ENCODE peak calls at places on chromosomes 12 and 14, in eight cellular contexts. R is sigmoid colon, S is BE2C, G is chondrocyte, W is tibial artery, Q is glutamatergic neuron, J is lower lobe of right lung, F is transverse colon. I is an unnamed sample.

GRCh38 chr12:131386781-131387180 is 324.1 kb upstream of the SFSWAP start:
- DNase-seq in Q (no peak), S (no peak), W (no peak), G (peak), F (no peak), R (no peak), J (no peak), I (peak)

GRCh38 chr12:79514730-79515525 is 175.8 kb downstream of the PAWR start:
- DNase-seq in F (no peak), Q (no peak), R (no peak), W (no peak), S (no peak), J (no peak), G (no peak), I (no peak)

GRCh38 chr12:21294176-21294575 is 40.5 kb downstream of the SLCO1A2 start:
- DNase-seq in F (no peak), J (no peak), Q (no peak), W (no peak), R (no peak), S (no peak), G (no peak), I (no peak)

GRCh38 chr14:75460402-75460801 is 32.6 kb downstream of the JDP2 start:
- DNase-seq in G (no peak), S (no peak), W (no peak), J (no peak), F (no peak), Q (no peak), R (peak), I (no peak)

GRCh38 chr12:110786012-110786411 is 43.3 kb upstream of the PPP1CC start:
- DNase-seq in G (no peak), R (no peak), Q (no peak), F (no peak), S (no peak), J (no peak), W (no peak), I (no peak)

GRCh38 chr12:81296556-81297305 is 218.9 kb downstream of the ACSS3 start:
- DNase-seq in F (no peak), S (peak), R (no peak), W (no peak), J (no peak), Q (no peak), G (no peak), I (no peak)

GRCh38 chr14:51453869-51454268 is 197.8 kb upstream of the FRMD6 start:
- DNase-seq in W (no peak), G (no peak), R (no peak), J (no peak), F (no peak), S (no peak), Q (no peak), I (no peak)

GRCh38 chr14:29236401-29236800 is 469.8 kb downstream of the FOXG1 start:
- DNase-seq in F (no peak), W (no peak), R (no peak), G (no peak), S (no peak), Q (no peak), J (no peak), I (no peak)

GRCh38 chr12:12872139-12872933 is 19.0 kb upstream of the GPRC5A start:
- DNase-seq in Q (no peak), F (peak), S (no peak), W (no peak), J (peak), R (no peak), G (no peak), I (no peak)

GRCh38 chr12:124428136-124428791 is 133.4 kb downstream of the RFLNA start:
- DNase-seq in R (peak), J (no peak), S (peak), F (peak), G (no peak), Q (peak), W (no peak), I (no peak)

GRCh38 chr14:103099733-103100280 is 5.3 kb downstream of the EXOC3L4 start:
- DNase-seq in G (no peak), R (no peak), W (no peak), S (no peak), J (no peak), Q (no peak), F (no peak), I (no peak)

GRCh38 chr12:121774968-121775474 is 18.5 kb downstream of the RHOF start:
- DNase-seq in R (no peak), S (no peak), F (no peak), G (no peak), Q (no peak), J (peak), W (no peak), I (no peak)

GRCh38 chr14:90721619-90722305 is 94.5 kb downstream of the TTC7B start:
- DNase-seq in J (no peak), F (no peak), G (no peak), W (no peak), Q (no peak), R (no peak), S (no peak), I (no peak)

GRCh38 chr14:57656853-57657252 is 163.2 kb upstream of the CCDC198 start:
- DNase-seq in R (no peak), J (no peak), S (no peak), W (no peak), G (no peak), Q (no peak), F (no peak), I (no peak)

GRCh38 chr12:84305144-84305543 is 607.5 kb downstream of the SLC6A15 start:
- DNase-seq in J (no peak), F (no peak), Q (no peak), S (no peak), G (no peak), R (no peak), W (no peak), I (no peak)

GRCh38 chr14:103594265-103594664 is 31.5 kb downstream of the COA8 start:
- DNase-seq in W (no peak), F (no peak), R (peak), S (peak), J (no peak), G (no peak), Q (peak), I (no peak)

GRCh38 chr12:10031318-10031717 is 836 bp downstream of the CLEC9A start:
- DNase-seq in W (no peak), G (no peak), Q (no peak), S (no peak), F (no peak), J (no peak), R (no peak), I (no peak)

GRCh38 chr14:33897878-33898535 is 52.9 kb downstream of the EGLN3 start:
- DNase-seq in R (no peak), J (no peak), F (no peak), Q (no peak), S (no peak), G (no peak), W (no peak), I (no peak)

GRCh38 chr12:6235499-6235898 is 35.3 kb downstream of the CD9 start:
- DNase-seq in S (peak), W (no peak), G (no peak), Q (no peak), R (peak), F (peak), J (peak), I (no peak)

GRCh38 chr12:101792046-101792931 is 38.5 kb downstream of the GNPTAB start:
- DNase-seq in S (no peak), Q (no peak), G (no peak), R (no peak), F (no peak), W (no peak), J (no peak), I (no peak)

GRCh38 chr12:101795786-101796185 is 35.0 kb downstream of the GNPTAB start:
- DNase-seq in W (no peak), Q (no peak), F (no peak), J (no peak), S (no peak), G (no peak), R (no peak), I (no peak)

GRCh38 chr12:101793401-101793800 is 37.4 kb downstream of the GNPTAB start:
- DNase-seq in G (no peak), S (no peak), J (no peak), Q (no peak), F (no peak), R (no peak), W (no peak), I (no peak)

GRCh38 chr12:101795013-101795412 is 35.7 kb downstream of the GNPTAB start:
- DNase-seq in J (no peak), S (no peak), W (no peak), F (no peak), R (no peak), Q (no peak), G (no peak), I (no peak)

GRCh38 chr12:101794574-101794973 is 36.2 kb downstream of the GNPTAB start:
- DNase-seq in F (no peak), W (no peak), J (no peak), S (no peak), Q (no peak), G (no peak), R (no peak), I (no peak)
- TF ChIP-seq CTCF in F (no peak), W (no peak), J (no peak), S (no peak), Q (no peak), G (no peak), R (no peak), I (no peak)

GRCh38 chr12:116856729-116857128 is 24.5 kb downstream of the HRK start:
- DNase-seq in G (no peak), S (no peak), J (no peak), R (no peak), Q (no peak), W (no peak), F (peak), I (no peak)
- TF ChIP-seq CTCF in G (no peak), S (no peak), J (no peak), R (no peak), Q (no peak), W (no peak), F (no peak), I (no peak)

DNA sequence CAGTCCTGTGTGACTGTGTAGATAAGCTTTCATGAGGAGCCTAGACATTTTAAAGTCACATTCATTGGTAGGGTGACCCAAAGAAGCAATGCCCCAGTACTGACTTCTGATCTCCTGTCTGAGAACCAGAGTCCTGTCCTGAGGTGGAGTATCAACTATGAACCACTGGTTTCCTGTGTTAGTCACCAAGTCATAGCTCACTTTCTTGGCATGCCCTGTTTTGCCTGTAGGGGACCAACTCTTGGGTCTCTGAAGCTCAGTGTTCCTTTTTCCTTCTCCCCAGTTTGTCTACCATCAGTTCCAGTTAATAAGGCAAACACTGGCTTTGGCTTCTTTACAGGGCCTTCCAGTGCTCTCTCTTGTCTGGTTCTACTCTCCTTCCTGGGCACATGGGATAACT is 97.4 kb downstream of the C12orf75 start:
- DNase-seq in S (no peak), W (no peak), Q (no peak), J (no peak), F (no peak), R (no peak), G (no peak), I (no peak)
- TF ChIP-seq CTCF in S (no peak), W (no peak), Q (no peak), J (no peak), F (no peak), R (no peak), G (peak), I (no peak)

DNA sequence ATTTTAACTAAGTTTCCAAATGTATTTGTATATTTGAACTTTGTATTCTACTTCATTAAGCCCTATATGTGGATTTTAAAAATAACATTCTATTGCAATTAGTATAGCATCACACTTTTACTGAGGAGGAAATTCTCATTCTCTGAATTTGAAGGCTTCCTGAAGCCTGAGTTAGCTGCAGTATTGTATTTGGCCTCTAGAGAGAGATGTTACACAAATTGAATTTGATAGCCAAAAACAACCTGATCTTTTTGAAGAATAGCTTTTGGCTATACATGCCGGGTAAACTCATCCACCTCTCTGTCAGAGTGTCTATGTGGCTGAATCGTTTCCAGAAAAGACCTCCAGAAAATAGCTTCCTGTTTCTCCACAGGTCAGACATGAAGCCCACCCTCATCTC is 316.5 kb upstream of the OR4E1 start:
- DNase-seq in G (no peak), S (no peak), R (no peak), Q (no peak), W (no peak), F (no peak), J (no peak), I (no peak)
- TF ChIP-seq CTCF in G (peak), S (peak), R (peak), Q (peak), W (peak), F (peak), J (peak), I (peak)

GRCh38 chr14:22432348-22432976 is 156.6 kb downstream of the DAD1 start:
- DNase-seq in S (peak), G (no peak), R (no peak), J (no peak), W (peak), Q (no peak), F (peak), I (no peak)

GRCh38 chr14:22433059-22433458 is 156.0 kb downstream of the DAD1 start:
- DNase-seq in J (no peak), Q (no peak), W (no peak), F (no peak), R (no peak), S (no peak), G (no peak), I (no peak)

GRCh38 chr14:22434901-22435565 is 154.0 kb downstream of the DAD1 start:
- DNase-seq in R (no peak), S (no peak), J (no peak), W (no peak), F (no peak), Q (no peak), G (no peak), I (no peak)

GRCh38 chr14:22429546-22429945 is 159.5 kb downstream of the DAD1 start:
- DNase-seq in Q (no peak), S (no peak), G (no peak), R (no peak), W (no peak), F (no peak), J (no peak), I (no peak)

DNA sequence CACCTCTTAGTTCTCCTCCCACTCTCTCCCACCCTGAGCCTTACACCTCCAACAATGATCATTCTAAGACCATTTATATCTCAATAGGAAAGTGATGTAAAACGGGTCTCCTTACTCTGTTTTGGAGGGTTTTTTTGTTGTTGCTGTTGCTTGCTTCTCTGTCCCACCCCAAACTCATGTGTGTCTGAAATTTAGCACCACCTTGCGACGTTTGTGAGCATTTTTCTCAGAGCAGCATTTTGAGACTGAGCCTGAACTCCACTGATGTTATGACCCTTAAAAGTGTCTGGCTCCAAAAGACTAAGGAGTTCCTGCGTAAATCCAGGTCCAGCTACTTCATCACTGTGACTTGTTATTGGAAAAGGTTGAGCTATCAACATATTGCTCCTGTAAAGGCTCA is 155.0 kb downstream of the DAD1 start:
- DNase-seq in W (no peak), F (no peak), R (no peak), Q (no peak), J (no peak), G (no peak), S (no peak), I (no peak)
- TF ChIP-seq CTCF in W (no peak), F (no peak), R (no peak), Q (no peak), J (no peak), G (no peak), S (peak), I (no peak)

GRCh38 chr12:31324845-31325523 is 966 bp downstream of the SINHCAF start:
- DNase-seq in Q (peak), J (peak), W (peak), R (peak), G (no peak), S (peak), F (peak), I (peak)
- TF ChIP-seq CTCF in Q (no peak), J (no peak), W (no peak), R (no peak), G (no peak), S (no peak), F (no peak), I (no peak)

DNA sequence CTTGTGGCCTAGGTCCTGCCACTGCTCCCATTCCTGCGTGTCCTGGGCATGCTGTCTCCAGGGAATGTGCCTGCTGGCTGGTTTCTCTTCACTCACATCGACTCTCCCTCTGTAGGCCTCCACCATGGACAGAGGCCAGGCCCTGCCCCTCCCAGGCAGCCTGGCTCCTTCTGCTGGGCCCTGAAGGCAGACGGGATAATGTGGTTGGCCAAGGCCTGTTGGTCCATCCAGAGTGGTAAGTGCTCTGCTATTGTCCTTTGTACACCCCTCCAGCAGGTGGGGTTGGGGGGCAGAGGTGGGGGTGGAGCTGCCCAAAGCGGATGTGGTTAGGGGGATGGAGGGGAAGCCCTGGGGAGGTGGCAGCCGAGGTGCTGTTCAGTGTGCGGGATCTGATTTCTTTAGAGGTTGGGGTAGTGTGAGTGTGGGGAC is 9.5 kb upstream of the NR4A1 start:
- DNase-seq in G (no peak), S (peak), F (no peak), W (no peak), R (peak), Q (no peak), J (no peak), I (no peak)
- TF ChIP-seq CTCF in G (no peak), S (no peak), F (no peak), W (no peak), R (no peak), Q (no peak), J (no peak), I (no peak)

DNA sequence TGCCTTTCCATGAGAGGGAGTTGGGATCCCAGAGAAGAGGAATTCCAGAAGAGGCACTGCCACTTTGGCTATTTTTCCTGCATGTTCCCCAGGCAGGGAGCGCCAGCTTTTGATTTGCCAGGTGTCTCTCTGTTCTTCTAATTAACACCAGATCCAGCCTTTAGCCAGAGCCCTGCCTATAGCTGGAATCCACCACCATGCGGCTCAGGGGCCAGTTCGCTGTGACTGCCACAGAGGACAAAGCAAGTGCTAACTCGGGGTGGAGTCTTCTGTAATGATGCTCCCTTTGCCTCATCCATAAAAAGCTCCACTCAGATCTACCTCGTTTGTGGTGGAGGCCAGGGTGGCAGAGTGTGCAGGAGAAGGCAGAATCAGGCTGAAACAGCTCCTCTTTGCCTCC is 17.9 kb upstream of the CTDSP2 start:
- DNase-seq in R (peak), G (no peak), F (no peak), W (no peak), S (no peak), Q (no peak), J (no peak), I (no peak)
- TF ChIP-seq CTCF in R (peak), G (peak), F (no peak), W (no peak), S (no peak), Q (no peak), J (no peak), I (no peak)

GRCh38 chr12:47801170-47801903 is 18.4 kb downstream of the HDAC7 start:
- DNase-seq in J (peak), Q (no peak), R (no peak), W (no peak), S (no peak), F (no peak), G (no peak), I (peak)

GRCh38 chr12:47800582-47800981 is 19.1 kb downstream of the HDAC7 start:
- DNase-seq in G (no peak), R (no peak), J (no peak), F (no peak), W (no peak), Q (no peak), S (no peak), I (no peak)

GRCh38 chr12:47801904-47802246 is 17.8 kb downstream of the HDAC7 start:
- DNase-seq in W (no peak), R (no peak), S (no peak), J (peak), G (no peak), F (no peak), Q (no peak), I (no peak)

GRCh38 chr12:47803196-47803875 is 16.4 kb downstream of the HDAC7 start:
- DNase-seq in Q (no peak), G (no peak), J (peak), F (no peak), S (no peak), W (no peak), R (no peak), I (no peak)

DNA sequence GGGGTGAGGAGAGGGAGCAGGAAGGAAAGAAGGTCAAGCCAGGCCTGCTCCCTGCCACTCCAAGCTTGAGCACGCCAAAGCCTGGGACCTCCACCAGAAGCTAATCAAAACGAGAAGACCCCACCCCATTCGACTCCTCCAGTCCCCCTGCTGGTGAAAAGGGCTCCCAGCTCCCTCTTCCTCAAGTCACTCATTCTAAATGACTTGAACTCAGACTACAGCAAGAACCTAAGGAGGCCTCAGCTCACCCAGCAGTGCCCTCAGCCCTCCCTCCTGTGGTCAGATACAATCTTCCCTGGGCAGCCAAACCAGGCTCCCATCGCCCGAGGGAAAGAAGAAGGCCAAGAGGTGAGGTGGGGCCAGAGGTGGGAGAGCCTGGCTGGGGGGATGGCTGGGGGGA is 17.4 kb downstream of the HDAC7 start:
- DNase-seq in G (no peak), F (no peak), J (peak), S (no peak), R (no peak), Q (no peak), W (no peak), I (no peak)
- TF ChIP-seq CTCF in G (peak), F (no peak), J (peak), S (peak), R (no peak), Q (peak), W (no peak), I (peak)